ENCODE peak calls at places on chromosomes 5 and 9, in eight cellular contexts. One of them, this sample, is unnamed.

GRCh38 chr9:109349431-109349846 is 28.6 kb upstream of the EPB41L4B start:
- DNase-seq in body of pancreas: no peak
- DNase-seq in DND-41: no peak
- DNase-seq in transverse colon: no peak
- DNase-seq in neural progenitor cell: no peak
- DNase-seq in right lobe of liver: no peak
- DNase-seq in substantia nigra: no peak
- DNase-seq in left lung: no peak
- DNase-seq in this sample: no peak

GRCh38 chr5:81422671-81423070 is 28.7 kb upstream of the ACOT12 start:
- DNase-seq in right lobe of liver: no peak
- DNase-seq in left lung: no peak
- DNase-seq in transverse colon: no peak
- DNase-seq in neural progenitor cell: no peak
- DNase-seq in DND-41: no peak
- DNase-seq in substantia nigra: no peak
- DNase-seq in body of pancreas: no peak
- DNase-seq in this sample: no peak

GRCh38 chr9:69471433-69471832 is 146.4 kb downstream of the ENTREP1 start:
- DNase-seq in right lobe of liver: no peak
- DNase-seq in substantia nigra: no peak
- DNase-seq in DND-41: no peak
- DNase-seq in neural progenitor cell: no peak
- DNase-seq in body of pancreas: no peak
- DNase-seq in left lung: no peak
- DNase-seq in transverse colon: no peak
- DNase-seq in this sample: no peak

GRCh38 chr9:99895510-99895909 is 10.9 kb upstream of the STX17 start:
- DNase-seq in body of pancreas: no peak
- DNase-seq in neural progenitor cell: no peak
- DNase-seq in DND-41: no peak
- DNase-seq in left lung: no peak
- DNase-seq in transverse colon: no peak
- DNase-seq in right lobe of liver: no peak
- DNase-seq in substantia nigra: no peak
- DNase-seq in this sample: no peak

GRCh38 chr5:177035982-177036381 is 13.5 kb downstream of the ZNF346 start:
- DNase-seq in substantia nigra: no peak
- DNase-seq in DND-41: peak; percentile 52
- DNase-seq in body of pancreas: no peak
- DNase-seq in left lung: no peak
- DNase-seq in right lobe of liver: no peak
- DNase-seq in neural progenitor cell: peak; percentile 28
- DNase-seq in transverse colon: no peak
- DNase-seq in this sample: no peak

GRCh38 chr9:89844535-89844934 is 239.7 kb downstream of the GADD45G start:
- DNase-seq in body of pancreas: no peak
- DNase-seq in transverse colon: no peak
- DNase-seq in DND-41: no peak
- DNase-seq in right lobe of liver: no peak
- DNase-seq in left lung: peak; percentile 58
- DNase-seq in substantia nigra: no peak
- DNase-seq in neural progenitor cell: no peak
- DNase-seq in this sample: no peak

GRCh38 chr5:113038714-113039113 is 62.1 kb downstream of the DCP2 start:
- DNase-seq in left lung: no peak
- DNase-seq in neural progenitor cell: no peak
- DNase-seq in substantia nigra: no peak
- DNase-seq in body of pancreas: no peak
- DNase-seq in transverse colon: no peak
- DNase-seq in DND-41: no peak
- DNase-seq in right lobe of liver: no peak
- DNase-seq in this sample: no peak

GRCh38 chr9:69805962-69806633 is 14.5 kb upstream of the CFAP95 start:
- DNase-seq in right lobe of liver: no peak
- DNase-seq in transverse colon: peak; percentile 26
- DNase-seq in body of pancreas: no peak
- DNase-seq in DND-41: no peak
- DNase-seq in substantia nigra: no peak
- DNase-seq in neural progenitor cell: no peak
- DNase-seq in left lung: no peak
- DNase-seq in this sample: no peak

GRCh38 chr5:149586708-149587318 is 5.5 kb downstream of the ARHGEF37 start:
- DNase-seq in left lung: no peak
- DNase-seq in right lobe of liver: no peak
- DNase-seq in substantia nigra: no peak
- DNase-seq in DND-41: no peak
- DNase-seq in transverse colon: no peak
- DNase-seq in neural progenitor cell: no peak
- DNase-seq in body of pancreas: no peak
- DNase-seq in this sample: no peak

GRCh38 chr5:166909040-166909439 is 1382.4 kb upstream of the WWC1 start:
- DNase-seq in body of pancreas: no peak
- DNase-seq in left lung: no peak
- DNase-seq in right lobe of liver: no peak
- DNase-seq in neural progenitor cell: no peak
- DNase-seq in substantia nigra: no peak
- DNase-seq in transverse colon: no peak
- DNase-seq in DND-41: no peak
- DNase-seq in this sample: no peak

GRCh38 chr5:174315871-174316270 is 270.4 kb downstream of the NSG2 start:
- DNase-seq in transverse colon: no peak
- DNase-seq in left lung: no peak
- DNase-seq in neural progenitor cell: no peak
- DNase-seq in substantia nigra: no peak
- DNase-seq in body of pancreas: no peak
- DNase-seq in right lobe of liver: no peak
- DNase-seq in DND-41: no peak
- DNase-seq in this sample: no peak

GRCh38 chr5:23330726-23331125 is 176.7 kb upstream of the PRDM9 start:
- DNase-seq in left lung: no peak
- DNase-seq in substantia nigra: no peak
- DNase-seq in DND-41: no peak
- DNase-seq in body of pancreas: no peak
- DNase-seq in right lobe of liver: no peak
- DNase-seq in transverse colon: no peak
- DNase-seq in neural progenitor cell: no peak
- DNase-seq in this sample: no peak

GRCh38 chr9:119453980-119454379 is 84.7 kb upstream of the BRINP1 start:
- DNase-seq in body of pancreas: no peak
- DNase-seq in neural progenitor cell: no peak
- DNase-seq in right lobe of liver: no peak
- DNase-seq in left lung: no peak
- DNase-seq in DND-41: no peak
- DNase-seq in transverse colon: no peak
- DNase-seq in substantia nigra: no peak
- DNase-seq in this sample: no peak

GRCh38 chr9:135183538-135184153 is 96.2 kb downstream of the OLFM1 start:
- DNase-seq in DND-41: no peak
- DNase-seq in transverse colon: no peak
- DNase-seq in right lobe of liver: no peak
- DNase-seq in neural progenitor cell: no peak
- DNase-seq in body of pancreas: no peak
- DNase-seq in substantia nigra: no peak
- DNase-seq in left lung: no peak
- DNase-seq in this sample: no peak

GRCh38 chr5:95715799-95716461 is 15.2 kb upstream of the RHOBTB3 start:
- DNase-seq in right lobe of liver: no peak
- DNase-seq in body of pancreas: no peak
- DNase-seq in substantia nigra: no peak
- DNase-seq in left lung: no peak
- DNase-seq in DND-41: no peak
- DNase-seq in neural progenitor cell: no peak
- DNase-seq in transverse colon: no peak
- DNase-seq in this sample: no peak
- H3K27ac ChIP-seq in right lobe of liver: no peak overlapping the region
- H3K27ac ChIP-seq in body of pancreas: no peak overlapping the region
- H3K27ac ChIP-seq in substantia nigra: no peak overlapping the region
- H3K27ac ChIP-seq in left lung: no peak overlapping the region
- H3K27ac ChIP-seq in DND-41: no peak overlapping the region
- H3K27ac ChIP-seq in neural progenitor cell: no peak overlapping the region
- H3K27ac ChIP-seq in transverse colon: no peak overlapping the region
- H3K27ac ChIP-seq in this sample: no peak overlapping the region

DNA sequence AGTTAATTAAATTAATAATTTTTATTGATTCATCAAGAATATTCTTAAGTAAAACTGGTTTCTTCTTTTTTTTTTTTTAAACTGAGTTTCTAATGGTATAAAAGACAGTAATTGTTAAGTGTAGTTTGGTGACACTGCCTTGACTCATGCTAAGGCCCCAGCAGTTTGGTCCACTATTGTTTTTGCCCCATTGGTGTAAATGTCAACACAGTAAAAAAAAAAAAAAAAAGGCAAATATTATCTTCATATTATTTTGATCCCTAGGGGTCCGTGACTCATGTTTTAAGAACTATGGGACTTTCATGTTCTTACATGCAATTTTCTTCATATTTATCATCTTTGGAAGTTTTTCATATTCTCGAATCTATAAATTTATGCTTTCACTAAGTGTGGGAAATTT is 29.2 kb upstream of the JAK2 start:
- DNase-seq in substantia nigra: no peak
- DNase-seq in neural progenitor cell: no peak
- DNase-seq in transverse colon: no peak
- DNase-seq in left lung: no peak
- DNase-seq in body of pancreas: no peak
- DNase-seq in DND-41: no peak
- DNase-seq in right lobe of liver: no peak
- DNase-seq in this sample: no peak
- H3K27ac ChIP-seq in substantia nigra: no peak overlapping the region
- H3K27ac ChIP-seq in neural progenitor cell: no peak overlapping the region
- H3K27ac ChIP-seq in transverse colon: no peak overlapping the region
- H3K27ac ChIP-seq in left lung: no peak overlapping the region
- H3K27ac ChIP-seq in body of pancreas: no peak overlapping the region
- H3K27ac ChIP-seq in DND-41: no peak overlapping the region
- H3K27ac ChIP-seq in right lobe of liver: no peak overlapping the region
- H3K27ac ChIP-seq in this sample: no peak overlapping the region

GRCh38 chr9:105128908-105129307 is 115.5 kb upstream of the SLC44A1 start:
- DNase-seq in neural progenitor cell: peak; percentile 3
- DNase-seq in DND-41: peak; percentile 14
- DNase-seq in transverse colon: no peak
- DNase-seq in right lobe of liver: no peak
- DNase-seq in body of pancreas: no peak
- DNase-seq in left lung: no peak
- DNase-seq in substantia nigra: no peak
- DNase-seq in this sample: no peak

GRCh38 chr9:105132006-105132405 is 112.4 kb upstream of the SLC44A1 start:
- DNase-seq in left lung: no peak
- DNase-seq in transverse colon: no peak
- DNase-seq in substantia nigra: no peak
- DNase-seq in body of pancreas: no peak
- DNase-seq in neural progenitor cell: no peak
- DNase-seq in right lobe of liver: no peak
- DNase-seq in DND-41: no peak
- DNase-seq in this sample: no peak

GRCh38 chr9:105129731-105130130 is 114.7 kb upstream of the SLC44A1 start:
- DNase-seq in DND-41: no peak
- DNase-seq in neural progenitor cell: no peak
- DNase-seq in left lung: no peak
- DNase-seq in substantia nigra: no peak
- DNase-seq in right lobe of liver: no peak
- DNase-seq in transverse colon: no peak
- DNase-seq in body of pancreas: no peak
- DNase-seq in this sample: no peak

GRCh38 chr9:105127863-105128220 is 116.6 kb upstream of the SLC44A1 start:
- DNase-seq in substantia nigra: no peak
- DNase-seq in body of pancreas: no peak
- DNase-seq in transverse colon: no peak
- DNase-seq in DND-41: peak; percentile 84
- DNase-seq in left lung: no peak
- DNase-seq in neural progenitor cell: no peak
- DNase-seq in right lobe of liver: no peak
- DNase-seq in this sample: peak; percentile 79

DNA sequence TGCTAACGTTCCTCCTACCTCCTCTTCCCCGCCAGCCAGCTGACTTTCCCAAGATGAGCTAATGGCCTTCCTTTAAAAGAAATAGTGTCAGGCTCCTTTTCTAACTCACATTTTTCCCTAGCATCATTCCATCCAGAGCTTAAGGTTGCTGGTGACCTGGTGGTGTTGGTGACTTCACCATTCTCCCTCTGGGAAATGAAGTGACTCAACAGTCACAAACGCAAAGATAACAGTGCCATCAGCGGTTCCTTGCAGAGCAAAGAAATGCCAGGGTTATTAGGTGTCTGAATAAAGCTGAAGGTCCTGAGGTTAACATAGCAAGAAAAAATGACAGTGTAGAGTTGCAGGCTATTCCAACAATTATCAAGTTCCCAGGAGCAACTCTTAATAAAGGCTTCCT is 111.9 kb upstream of the SLC44A1 start:
- DNase-seq in right lobe of liver: no peak
- DNase-seq in transverse colon: no peak
- DNase-seq in substantia nigra: no peak
- DNase-seq in DND-41: no peak
- DNase-seq in neural progenitor cell: no peak
- DNase-seq in body of pancreas: no peak
- DNase-seq in left lung: no peak
- DNase-seq in this sample: no peak
- H3K27ac ChIP-seq in right lobe of liver: no peak overlapping the region
- H3K27ac ChIP-seq in transverse colon: no peak overlapping the region
- H3K27ac ChIP-seq in substantia nigra: no peak overlapping the region
- H3K27ac ChIP-seq in DND-41: no peak overlapping the region
- H3K27ac ChIP-seq in neural progenitor cell: no peak overlapping the region
- H3K27ac ChIP-seq in body of pancreas: no peak overlapping the region
- H3K27ac ChIP-seq in left lung: no peak overlapping the region
- H3K27ac ChIP-seq in this sample: no peak overlapping the region

GRCh38 chr5:115634343-115635132 is 8.7 kb upstream of the TMED7 start:
- DNase-seq in neural progenitor cell: peak; percentile 88
- DNase-seq in substantia nigra: peak; percentile 81
- DNase-seq in transverse colon: peak; percentile 93
- DNase-seq in DND-41: peak; percentile 89
- DNase-seq in body of pancreas: peak; percentile 92
- DNase-seq in left lung: peak; percentile 88
- DNase-seq in right lobe of liver: peak; percentile 87
- DNase-seq in this sample: peak; percentile 72
- H3K27ac ChIP-seq in neural progenitor cell: no peak overlapping the region
- H3K27ac ChIP-seq in substantia nigra: peak overlapping the region; percentile 35
- H3K27ac ChIP-seq in transverse colon: peak overlapping the region; percentile 71
- H3K27ac ChIP-seq in DND-41: peak overlapping the region; percentile 67
- H3K27ac ChIP-seq in body of pancreas: no peak overlapping the region
- H3K27ac ChIP-seq in left lung: peak overlapping the region; percentile 79
- H3K27ac ChIP-seq in right lobe of liver: peak overlapping the region; percentile 85
- H3K27ac ChIP-seq in this sample: no peak overlapping the region

GRCh38 chr9:3875371-3876132 is 349.8 kb upstream of the RFX3 start:
- DNase-seq in substantia nigra: no peak
- DNase-seq in body of pancreas: no peak
- DNase-seq in transverse colon: no peak
- DNase-seq in neural progenitor cell: no peak
- DNase-seq in right lobe of liver: no peak
- DNase-seq in left lung: no peak
- DNase-seq in DND-41: no peak
- DNase-seq in this sample: no peak
- H3K27ac ChIP-seq in substantia nigra: no peak overlapping the region
- H3K27ac ChIP-seq in body of pancreas: no peak overlapping the region
- H3K27ac ChIP-seq in transverse colon: no peak overlapping the region
- H3K27ac ChIP-seq in neural progenitor cell: no peak overlapping the region
- H3K27ac ChIP-seq in right lobe of liver: no peak overlapping the region
- H3K27ac ChIP-seq in left lung: no peak overlapping the region
- H3K27ac ChIP-seq in DND-41: no peak overlapping the region
- H3K27ac ChIP-seq in this sample: no peak overlapping the region

GRCh38 chr9:87530716-87531115 is 33.0 kb downstream of the DAPK1 start:
- DNase-seq in left lung: no peak
- DNase-seq in right lobe of liver: no peak
- DNase-seq in transverse colon: no peak
- DNase-seq in neural progenitor cell: no peak
- DNase-seq in substantia nigra: no peak
- DNase-seq in body of pancreas: no peak
- DNase-seq in DND-41: no peak
- DNase-seq in this sample: no peak
- H3K27ac ChIP-seq in left lung: peak overlapping the region; percentile 20
- H3K27ac ChIP-seq in right lobe of liver: no peak overlapping the region
- H3K27ac ChIP-seq in transverse colon: peak overlapping the region; percentile 59
- H3K27ac ChIP-seq in neural progenitor cell: no peak overlapping the region
- H3K27ac ChIP-seq in substantia nigra: no peak overlapping the region
- H3K27ac ChIP-seq in body of pancreas: no peak overlapping the region
- H3K27ac ChIP-seq in DND-41: no peak overlapping the region
- H3K27ac ChIP-seq in this sample: no peak overlapping the region